ENCODE peak calls at places on chromosomes 11 and 22, in four cellular contexts. O is mammary epithelial cell, L is heart right ventricle, P is breast epithelium. J is an unnamed sample.

GRCh38 chr11:113396693-113397092 is 9.1 kb downstream of the ANKK1 start:
- DNase-seq in O (no peak), L (no peak), P (no peak), J (no peak)

GRCh38 chr11:18313985-18314763 is 7.8 kb downstream of the HPS5 start:
- DNase-seq in O (peak; percentile 54), L (no peak), P (no peak), J (no peak)

GRCh38 chr11:34281256-34281655 is 76.6 kb downstream of the ABTB2 start:
- DNase-seq in O (no peak), L (no peak), P (no peak), J (no peak)

GRCh38 chr11:126963115-126963514 is 37.5 kb downstream of the KIRREL3 start:
- DNase-seq in O (no peak), L (no peak), P (no peak), J (no peak)

GRCh38 chr11:45576461-45577215 is 88.8 kb downstream of the CHST1 start:
- DNase-seq in O (no peak), L (no peak), P (no peak), J (no peak)

GRCh38 chr11:103928040-103928555 is 108.3 kb upstream of the DDI1 start:
- DNase-seq in O (no peak), L (no peak), P (no peak), J (no peak)

GRCh38 chr11:12552677-12553076 is 121.5 kb upstream of the TEAD1 start:
- DNase-seq in O (no peak), L (no peak), P (no peak), J (no peak)

GRCh38 chr11:103537904-103538502 is 428.8 kb downstream of the DYNC2H1 start:
- DNase-seq in O (peak; percentile 26), L (no peak), P (no peak), J (peak; percentile 11)

GRCh38 chr22:31613286-31613903 is 48.6 kb downstream of the PISD start:
- DNase-seq in O (no peak), L (no peak), P (no peak), J (no peak)

GRCh38 chr22:47333625-47334024 is 571.2 kb downstream of the TBC1D22A start:
- DNase-seq in O (peak; percentile 4), L (no peak), P (no peak), J (no peak)

GRCh38 chr22:27673839-27674238 is 127.7 kb downstream of the MN1 start:
- DNase-seq in O (no peak), L (no peak), P (no peak), J (no peak)

GRCh38 chr22:27994481-27995331 is 75.7 kb upstream of the PITPNB start:
- DNase-seq in O (no peak), L (no peak), P (peak; percentile 30), J (no peak)

GRCh38 chr22:20412474-20413216 is 18.7 kb downstream of the ZNF74 start:
- DNase-seq in O (no peak), L (no peak), P (no peak), J (no peak)

GRCh38 chr22:33274214-33274828 is 216.1 kb upstream of the SYN3 start:
- DNase-seq in O (peak; percentile 14), L (no peak), P (no peak), J (peak; percentile 67)
- TF ChIP-seq CTCF in O (peak; percentile 63), L (no peak), P (no peak), J (peak; percentile 79)

GRCh38 chr11:115153135-115153534 is 351.1 kb downstream of the CADM1 start:
- DNase-seq in O (peak; percentile 42), L (no peak), P (no peak), J (no peak)
- TF ChIP-seq CTCF in O (no peak), L (no peak), P (no peak), J (no peak)

DNA sequence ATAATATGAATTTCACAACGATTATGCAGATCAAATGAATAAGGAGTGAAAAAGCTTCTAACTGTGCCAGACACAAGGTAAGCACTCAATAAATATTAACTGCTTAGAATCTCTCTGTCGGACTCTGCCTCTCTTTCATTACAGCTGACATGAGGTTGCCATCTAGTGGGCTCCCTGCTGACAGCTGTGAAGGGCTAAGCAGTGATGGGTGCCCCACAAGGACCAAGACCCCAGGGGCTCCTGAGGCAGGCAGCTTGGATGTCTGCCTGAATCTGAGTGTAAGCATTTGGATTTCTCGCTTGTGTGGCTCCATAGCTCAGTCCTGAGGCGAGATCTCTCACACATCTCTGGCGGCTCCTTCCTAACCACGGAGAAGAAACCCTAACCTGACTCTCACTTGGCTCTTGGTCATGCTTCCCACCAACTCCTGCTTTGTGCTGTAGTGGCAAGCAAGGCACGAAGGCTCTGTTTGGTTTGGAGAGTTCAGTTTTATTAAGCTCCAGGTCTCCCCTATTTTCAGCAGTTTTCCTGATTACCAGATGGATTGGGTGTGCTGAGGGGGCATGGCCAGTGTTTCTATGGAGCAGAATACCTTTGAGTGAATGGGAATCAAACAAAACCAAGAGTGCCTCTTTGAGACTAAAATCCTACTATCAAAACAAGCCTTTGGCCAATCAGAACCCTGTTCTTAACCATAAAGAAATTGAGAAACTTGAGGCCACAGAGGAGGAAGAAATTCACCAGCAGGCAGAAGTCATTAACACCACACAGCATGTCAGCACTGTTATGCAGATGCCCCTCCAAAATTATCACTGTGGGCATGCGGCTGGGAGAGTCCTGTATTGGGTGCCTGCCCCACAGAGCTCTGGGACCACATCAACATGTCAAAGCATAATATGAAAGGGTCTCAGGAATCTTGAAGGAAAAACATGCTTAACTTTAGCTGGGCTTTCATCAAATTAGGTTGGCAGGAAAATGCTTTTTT is 152.8 kb upstream of the NTM start:
- DNase-seq in O (no peak), L (no peak), P (no peak), J (peak; percentile 26)
- TF ChIP-seq CTCF in O (peak; percentile 12), L (peak; percentile 20), P (no peak), J (no peak)

GRCh38 chr11:62592989-62593421 is 1.7 kb upstream of the TUT1 start:
- DNase-seq in O (no peak), L (no peak), P (no peak), J (no peak)

GRCh38 chr11:62592216-62592815 is 993 bp upstream of the TUT1 start:
- DNase-seq in O (no peak), L (no peak), P (no peak), J (no peak)

GRCh38 chr11:62591448-62592215 is at the start of gene TUT1:
- DNase-seq in O (peak; percentile 99), L (peak; percentile 91), P (peak; percentile 97), J (peak; percentile 90)

GRCh38 chr11:62595124-62595523 is 3.8 kb upstream of the TUT1 start:
- DNase-seq in O (no peak), L (no peak), P (no peak), J (no peak)

GRCh38 chr11:62593434-62594044 is 2.2 kb upstream of the TUT1 start:
- DNase-seq in O (peak; percentile 66), L (peak; percentile 75), P (no peak), J (peak; percentile 81)
- TF ChIP-seq CTCF in O (peak; percentile 69), L (peak; percentile 14), P (no peak), J (no peak)

DNA sequence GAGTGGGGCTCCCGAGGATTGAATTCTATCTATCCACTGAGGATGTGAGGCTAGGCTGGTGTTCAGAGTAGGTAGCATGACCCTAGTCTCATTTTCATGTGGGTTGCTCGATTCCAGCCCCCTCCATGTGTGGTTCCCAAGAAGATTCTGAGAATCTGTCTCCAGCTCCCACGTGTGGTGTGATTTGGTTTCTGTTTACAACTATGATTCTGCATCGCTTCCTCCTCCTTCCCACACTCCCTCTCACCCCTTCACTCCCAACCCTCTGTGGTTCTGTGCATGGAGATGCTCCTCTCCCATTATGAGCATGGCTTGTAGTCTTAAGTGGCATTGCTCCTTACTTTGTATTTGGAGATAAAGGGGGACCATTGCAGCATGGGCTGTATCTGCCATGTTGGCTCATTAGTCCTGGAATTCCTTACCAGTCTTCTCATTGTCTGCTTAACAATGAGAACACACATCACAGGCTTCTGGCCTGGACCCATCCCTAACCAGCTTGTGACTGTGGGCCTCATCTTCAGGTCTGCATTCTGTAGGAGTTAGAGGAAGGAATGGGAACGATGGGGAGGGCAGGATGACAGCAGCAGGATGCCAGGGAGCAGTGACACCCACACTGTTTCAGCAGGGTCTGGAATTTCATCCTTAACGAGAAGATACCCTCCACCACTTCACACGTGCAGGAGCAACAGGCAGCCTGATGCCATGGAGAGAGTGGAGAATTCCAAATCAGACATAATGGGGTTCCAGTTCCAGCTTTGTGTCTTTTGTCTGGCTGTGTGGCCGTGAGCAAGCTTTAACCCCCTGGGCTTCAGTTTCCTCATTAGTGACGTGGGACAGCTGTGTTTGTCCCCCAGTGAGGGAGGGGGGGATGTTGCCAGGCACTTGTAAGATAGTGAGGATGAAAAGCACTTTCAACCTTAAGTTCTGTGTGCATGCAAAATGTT is 86.0 kb downstream of the CCDC81 start:
- DNase-seq in O (no peak), L (no peak), P (no peak), J (no peak)
- TF ChIP-seq CTCF in O (no peak), L (no peak), P (no peak), J (no peak)

GRCh38 chr22:23386245-23386631 is 193.9 kb downstream of the IGLL1 start:
- DNase-seq in O (no peak), L (no peak), P (no peak), J (no peak)
- TF ChIP-seq CTCF in O (no peak), L (no peak), P (no peak), J (no peak)